ENCODE peak calls at places on chromosomes 13 and 19, in eight cellular contexts. O is CD8-positive, alpha-beta memory T cell; G is dorsolateral prefrontal cortex; D is CD4-positive, alpha-beta memory T cell; W is body of pancreas; N is mesendoderm; F is IMR-90; M is hepatocyte. Q is an unnamed sample. For H3K27me3, the result is how much of the 10 kb centered on the place peaks cover.

GRCh38 chr19:27776020-27776419 is 1436.9 kb downstream of the UQCRFS1 start:
- DNase-seq in F (peak), W (no peak), O (no peak), M (no peak), D (no peak), N (peak), G (no peak), Q (no peak)

GRCh38 chr19:11887618-11888531 is at the start of gene ZNF69:
- DNase-seq in F (peak), W (peak), N (peak), O (peak), M (peak), D (peak), G (peak), Q (peak)

GRCh38 chr13:40505196-40505595 is 161.2 kb downstream of the FOXO1 start:
- DNase-seq in F (no peak), W (no peak), M (no peak), D (no peak), N (no peak), O (no peak), G (no peak), Q (no peak)

GRCh38 chr13:50524540-50524939 is 319.0 kb downstream of the DLEU7 start:
- DNase-seq in M (no peak), O (no peak), G (no peak), W (no peak), D (no peak), F (no peak), N (no peak), Q (no peak)

GRCh38 chr13:49481788-49482187 is 14.0 kb upstream of the PHF11 start:
- DNase-seq in F (no peak), W (no peak), O (no peak), M (no peak), N (no peak), G (no peak), D (no peak), Q (no peak)

GRCh38 chr19:15587663-15588062 is 27.4 kb upstream of the CYP4F8 start:
- DNase-seq in W (no peak), G (peak), O (no peak), N (no peak), D (no peak), F (no peak), M (no peak), Q (no peak)

GRCh38 chr13:49371943-49372636 is 71.8 kb downstream of the CAB39L start:
- DNase-seq in M (no peak), W (no peak), N (no peak), F (no peak), D (peak), G (no peak), O (no peak), Q (no peak)

GRCh38 chr13:40388617-40389016 is 277.8 kb downstream of the FOXO1 start:
- DNase-seq in G (no peak), N (no peak), F (peak), O (peak), W (no peak), M (no peak), D (peak), Q (peak)

GRCh38 chr13:99382428-99383133 is 75.4 kb upstream of the GPR183 start:
- DNase-seq in D (peak), N (no peak), G (no peak), O (peak), W (no peak), F (no peak), M (no peak), Q (no peak)

GRCh38 chr13:67277581-67277980 is 47.4 kb upstream of the PCDH9 start:
- DNase-seq in O (no peak), M (no peak), W (no peak), D (no peak), N (no peak), F (no peak), G (no peak), Q (no peak)

GRCh38 chr19:58356236-58356970 is 3.1 kb upstream of the A1BG start:
- DNase-seq in G (no peak), O (peak), N (no peak), W (no peak), D (peak), F (peak), M (no peak), Q (peak)

GRCh38 chr13:28624707-28625432 is 34.1 kb upstream of the POMP start:
- DNase-seq in O (no peak), M (no peak), F (no peak), N (peak), D (no peak), W (no peak), G (no peak), Q (no peak)

GRCh38 chr13:47094734-47095434 is 198.0 kb upstream of the HTR2A start:
- DNase-seq in O (no peak), F (no peak), G (no peak), N (peak), D (no peak), W (no peak), M (no peak), Q (no peak)

GRCh38 chr13:53028063-53028462 is 550 bp upstream of the OLFM4 start:
- DNase-seq in D (no peak), O (no peak), N (no peak), M (no peak), G (no peak), F (no peak), W (no peak), Q (no peak)

GRCh38 chr19:13153627-13154240 is 3.5 kb downstream of the IER2 start:
- DNase-seq in D (peak), M (peak), W (peak), O (peak), F (no peak), N (peak), G (no peak), Q (no peak)

GRCh38 chr19:12126707-12127106 is 13.4 kb downstream of the ZNF20 start:
- DNase-seq in W (peak), G (no peak), N (no peak), M (no peak), O (no peak), F (peak), D (no peak), Q (no peak)

GRCh38 chr13:40206241-40207109 is 460.0 kb downstream of the FOXO1 start:
- DNase-seq in D (peak), M (no peak), W (peak), O (peak), G (no peak), F (peak), N (no peak), Q (peak)

GRCh38 chr19:10888421-10888866 is 17.1 kb downstream of the CARM1 start:
- DNase-seq in M (no peak), F (no peak), O (no peak), D (no peak), W (no peak), G (no peak), N (peak), Q (no peak)

GRCh38 chr19:46624958-46625661 is at the start of gene PTGIR:
- DNase-seq in O (no peak), G (no peak), D (no peak), N (peak), F (peak), M (peak), W (no peak), Q (peak)

GRCh38 chr19:15779756-15780476 is 7.5 kb upstream of the OR10H5 start:
- DNase-seq in W (peak), O (no peak), G (peak), D (no peak), M (no peak), N (no peak), F (no peak), Q (no peak)

GRCh38 chr13:99527346-99527745 is 26.1 kb downstream of the TM9SF2 start:
- DNase-seq in F (no peak), D (peak), O (no peak), G (no peak), M (no peak), N (no peak), W (no peak), Q (peak)

GRCh38 chr19:5809053-5809452 is 4.2 kb downstream of the NRTN start:
- DNase-seq in D (no peak), M (peak), O (no peak), N (no peak), F (no peak), G (no peak), W (no peak), Q (no peak)

GRCh38 chr13:28313579-28313978 is 175.2 kb downstream of the PAN3 start:
- DNase-seq in W (no peak), M (peak), O (no peak), G (no peak), F (peak), D (no peak), N (peak), Q (no peak)

GRCh38 chr19:48964205-48965032 is 690 bp upstream of the FTL start:
- DNase-seq in G (no peak), O (no peak), D (no peak), M (peak), F (peak), W (no peak), N (peak), Q (no peak)

GRCh38 chr13:29006359-29006850 is 186.3 kb downstream of the MTUS2 start:
- DNase-seq in G (no peak), N (peak), D (no peak), O (no peak), W (no peak), F (no peak), M (no peak), Q (no peak)

GRCh38 chr19:17183858-17184271 is 31.3 kb upstream of the USE1 start:
- DNase-seq in O (no peak), G (no peak), W (no peak), F (no peak), M (no peak), D (peak), N (no peak), Q (no peak)

GRCh38 chr19:33214621-33215020 is 11.0 kb downstream of the SLC7A10 start:
- DNase-seq in M (peak), D (no peak), W (no peak), O (no peak), G (no peak), N (peak), F (peak), Q (no peak)

GRCh38 chr19:43501661-43502418 is 2.7 kb downstream of the PHLDB3 start:
- DNase-seq in F (no peak), O (no peak), M (no peak), G (no peak), N (peak), W (no peak), D (no peak), Q (no peak)

GRCh38 chr19:16184665-16185122 is 516 bp upstream of the FAM32A start:
- DNase-seq in G (no peak), M (no peak), W (peak), D (no peak), N (no peak), O (no peak), F (no peak), Q (no peak)

GRCh38 chr19:11179716-11180297 is 17.5 kb downstream of the KANK2 start:
- DNase-seq in W (no peak), F (no peak), G (no peak), M (no peak), D (no peak), O (no peak), N (no peak), Q (no peak)

GRCh38 chr13:30796833-30797601 is 61.7 kb downstream of the ALOX5AP start:
- DNase-seq in F (peak), D (no peak), O (no peak), G (no peak), W (no peak), N (peak), M (no peak), Q (no peak)

GRCh38 chr13:81058211-81058915 is 717.4 kb upstream of the SPRY2 start:
- DNase-seq in W (no peak), F (no peak), M (no peak), N (no peak), O (no peak), G (no peak), D (no peak), Q (no peak)

GRCh38 chr13:45209229-45209628 is 8.4 kb upstream of the KCTD4 start:
- DNase-seq in D (no peak), N (no peak), M (no peak), O (no peak), F (peak), W (no peak), G (no peak), Q (no peak)

GRCh38 chr13:68056816-68057710 is 826.9 kb upstream of the PCDH9 start:
- DNase-seq in O (no peak), M (peak), N (peak), D (no peak), W (no peak), F (peak), G (no peak), Q (no peak)

GRCh38 chr13:111177081-111177711 is 62.1 kb downstream of the ARHGEF7 start:
- DNase-seq in M (no peak), G (peak), F (peak), N (no peak), O (peak), W (peak), D (peak), Q (no peak)

GRCh38 chr19:45217193-45217956 is 27.8 kb downstream of the EXOC3L2 start:
- DNase-seq in W (no peak), M (peak), N (no peak), D (no peak), G (no peak), F (no peak), O (no peak), Q (no peak)

GRCh38 chr13:98581971-98582702 is 5.2 kb upstream of the STK24 start:
- DNase-seq in D (no peak), F (peak), W (no peak), G (no peak), M (peak), N (no peak), O (no peak), Q (no peak)

GRCh38 chr13:41001695-41002094 is 17.4 kb downstream of the ELF1 start:
- DNase-seq in W (no peak), F (no peak), D (no peak), G (no peak), M (no peak), O (no peak), N (no peak), Q (no peak)

GRCh38 chr13:41458187-41458938 is 1.0 kb downstream of the RGCC start:
- DNase-seq in W (peak), M (peak), G (peak), F (peak), N (peak), O (peak), D (peak), Q (peak)

DNA sequence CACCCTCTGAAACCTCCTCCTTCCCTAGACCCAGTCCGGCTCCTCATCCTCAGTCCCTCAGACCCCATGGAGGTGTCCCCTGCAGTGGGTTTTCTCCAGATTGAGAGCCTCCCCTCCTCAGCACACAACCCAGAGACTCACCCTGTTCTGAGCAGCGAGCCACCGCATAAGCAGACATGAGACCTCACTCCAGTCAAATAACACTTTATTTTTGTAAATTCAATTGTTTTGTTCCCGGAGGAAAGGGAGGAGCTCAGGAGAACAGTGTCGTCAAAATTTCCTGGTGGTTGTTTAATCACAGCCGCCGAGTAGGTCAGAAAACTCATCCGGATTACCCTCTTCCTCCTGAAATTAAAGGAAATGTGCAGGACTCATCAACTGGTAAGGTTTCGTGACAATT is 57.5 kb downstream of the ERICH4 start:
- DNase-seq in W (no peak), O (no peak), D (no peak), F (no peak), M (no peak), N (no peak), G (no peak), Q (no peak)
- H3K4me3 ChIP-seq in W (no peak), O (no peak), D (no peak), F (no peak), M (no peak), N (no peak), G (peak), Q (no peak)

GRCh38 chr13:74084375-74084902 is 49.8 kb downstream of the KLF12 start:
- DNase-seq in M (no peak), F (no peak), O (no peak), W (no peak), N (no peak), G (no peak), D (no peak), Q (no peak)

GRCh38 chr13:74087304-74087703 is 46.9 kb downstream of the KLF12 start:
- DNase-seq in F (no peak), N (no peak), O (no peak), M (no peak), W (no peak), D (no peak), G (no peak), Q (no peak)

GRCh38 chr13:74080762-74081161 is 53.4 kb downstream of the KLF12 start:
- DNase-seq in W (no peak), N (peak), M (no peak), F (no peak), G (no peak), O (no peak), D (no peak), Q (no peak)

GRCh38 chr13:74077847-74078246 is 56.4 kb downstream of the KLF12 start:
- DNase-seq in F (no peak), O (no peak), W (no peak), M (no peak), N (no peak), G (no peak), D (no peak), Q (no peak)

DNA sequence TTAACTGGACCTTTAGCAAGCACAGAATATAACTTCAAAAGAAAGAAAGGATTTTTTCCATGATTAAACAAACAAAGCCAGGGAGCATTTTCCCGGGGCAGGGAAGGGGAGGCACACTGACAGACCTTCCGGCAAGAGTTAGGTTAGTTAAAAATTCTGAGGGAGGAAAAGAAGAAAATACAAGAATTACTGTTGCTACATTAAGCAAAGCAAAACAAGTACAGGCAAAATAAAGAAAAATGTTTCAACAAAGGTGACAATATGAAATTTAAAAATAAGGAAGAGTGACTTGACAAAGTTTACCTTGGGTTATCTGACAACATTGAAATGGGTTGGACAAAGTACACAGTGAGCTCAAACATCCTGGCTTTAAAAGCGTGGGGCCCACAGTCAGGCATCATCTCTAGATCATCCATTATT is 51.5 kb downstream of the KLF12 start:
- DNase-seq in D (no peak), G (no peak), N (no peak), F (no peak), W (no peak), M (peak), O (no peak), Q (no peak)
- H3K27ac ChIP-seq in D (no peak), G (no peak), N (no peak), F (no peak), W (no peak), M (peak), O (no peak), Q (no peak)

DNA sequence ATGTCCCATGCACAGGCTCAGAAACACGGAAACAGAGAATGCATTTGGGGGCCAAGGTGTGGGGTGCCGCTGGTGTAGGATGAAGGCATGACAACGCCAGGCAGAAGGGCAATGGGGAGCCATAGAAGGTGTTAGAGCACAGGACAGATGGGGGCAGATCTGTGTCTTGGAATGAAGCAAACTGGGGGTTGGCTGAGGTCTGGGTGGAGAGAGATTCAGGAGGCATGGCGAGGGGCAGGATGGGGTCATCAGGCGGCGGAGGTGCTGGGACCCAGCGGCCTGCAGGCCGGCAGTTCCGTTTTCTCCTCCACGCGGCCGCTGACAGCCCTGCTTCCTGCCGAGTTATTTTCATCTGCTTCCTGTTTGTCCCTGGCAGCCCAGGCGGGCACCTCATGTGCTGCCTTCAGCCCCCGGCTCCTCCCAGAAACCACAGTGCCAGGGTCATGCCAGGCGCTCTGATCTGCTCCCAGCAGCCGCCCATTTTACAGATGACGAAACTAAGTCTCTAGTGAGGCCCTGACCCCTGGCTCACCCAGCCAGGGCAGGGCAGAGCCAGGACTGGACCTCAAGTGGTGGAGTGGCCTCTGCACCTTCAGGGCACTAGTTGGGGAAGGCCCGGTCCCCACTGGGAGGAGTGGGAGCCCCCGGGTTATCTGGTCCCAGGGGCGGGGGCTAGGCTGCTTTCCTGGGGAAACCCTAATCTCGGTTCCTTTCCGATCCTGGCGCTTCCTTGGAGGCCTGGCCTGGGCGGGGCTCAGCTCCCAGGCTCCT is 2.2 kb downstream of the ARHGAP45 start:
- DNase-seq in D (peak), O (peak), G (no peak), W (no peak), N (no peak), M (no peak), F (no peak), Q (peak)
- H3K27me3 ChIP-seq in D (under half), O (under half), G (under half), W (under half), N (under half), M (half or more), F (under half), Q (under half)

DNA sequence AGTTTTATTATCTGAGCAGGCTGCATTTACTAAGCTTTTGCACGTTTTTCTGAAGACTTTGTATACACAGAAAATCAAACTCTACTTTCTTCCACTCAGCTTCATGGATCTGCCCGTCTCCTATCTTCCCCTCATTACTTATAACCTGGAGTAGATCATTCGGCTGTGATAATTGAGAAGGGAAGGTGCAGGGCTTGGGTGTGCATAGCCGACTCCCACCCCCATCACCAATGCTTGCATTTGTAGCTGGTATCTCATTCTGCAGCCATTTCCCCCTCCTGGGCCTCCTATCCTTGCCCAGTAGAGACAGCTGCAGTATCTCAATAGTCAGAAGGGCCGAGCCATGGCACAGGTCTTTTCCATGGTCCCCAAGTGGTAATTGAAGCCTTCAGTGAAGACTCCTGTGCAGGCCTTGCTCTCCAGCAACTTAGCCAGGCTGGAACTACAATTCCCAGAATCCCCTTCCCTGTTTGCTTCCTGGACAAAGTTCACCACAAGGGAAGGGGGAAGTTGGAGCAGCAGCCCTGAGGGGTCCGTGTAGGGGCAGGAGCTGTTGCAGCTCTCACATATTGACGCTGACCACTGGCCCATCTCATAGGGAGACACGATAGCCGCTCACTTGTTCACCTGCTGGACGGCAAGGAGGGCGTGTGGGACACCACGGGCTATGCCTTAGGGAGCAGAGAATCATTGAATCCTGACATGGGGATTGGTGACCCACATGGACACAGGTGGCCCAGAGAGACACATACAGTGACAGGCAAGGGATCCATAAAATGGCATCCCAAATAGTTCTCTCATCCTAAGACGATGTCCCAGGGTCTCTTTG is 2.1 kb upstream of the SIGLEC8 start:
- DNase-seq in M (no peak), G (no peak), N (peak), D (no peak), O (no peak), W (no peak), F (peak), Q (no peak)
- H3K4me3 ChIP-seq in M (no peak), G (no peak), N (no peak), D (no peak), O (no peak), W (no peak), F (peak), Q (no peak)

GRCh38 chr19:35264281-35265125 is 4.3 kb upstream of the USF2 start:
- DNase-seq in N (no peak), F (no peak), G (peak), D (no peak), O (peak), M (no peak), W (peak), Q (no peak)
- H3K27ac ChIP-seq in N (no peak), F (no peak), G (peak), D (no peak), O (no peak), M (no peak), W (peak), Q (no peak)

Q was measured in CD4-positive, CD25-positive, alpha-beta regulatory T cell.